ENCODE peak calls at places on chromosomes 11 and 22, in nine cellular contexts. L, D, C, U, Z, A, S, Y and J are unnamed samples.

GRCh38 chr11:9527481-9528140 is 45.9 kb upstream of the WEE1 start:
- DNase-seq in L (no peak), D (no peak), C (no peak), U (no peak), Z (peak), A (peak), S (no peak), Y (no peak), J (no peak)

GRCh38 chr11:11977206-11977938 is 31.1 kb downstream of the DKK3 start:
- DNase-seq in L (peak), D (no peak), C (peak), U (peak), Z (peak), A (peak), S (no peak), Y (peak), J (no peak)

GRCh38 chr22:44729391-44730012 is 22.9 kb upstream of the ARHGAP8 start:
- DNase-seq in L (peak), D (no peak), C (no peak), U (no peak), Z (peak), A (no peak), S (no peak), Y (no peak), J (no peak)

GRCh38 chr11:108934696-108935095 is 269.8 kb downstream of the DDX10 start:
- DNase-seq in L (no peak), D (no peak), C (no peak), U (no peak), Z (no peak), A (no peak), S (no peak), Y (no peak), J (no peak)

GRCh38 chr22:24138649-24139420 is 42.5 kb upstream of the SUSD2 start:
- DNase-seq in L (no peak), D (no peak), C (no peak), U (no peak), Z (no peak), A (no peak), S (no peak), Y (no peak), J (no peak)

GRCh38 chr11:109486129-109486528 is 64.1 kb downstream of the C11orf87 start:
- DNase-seq in L (no peak), D (no peak), C (no peak), U (no peak), Z (no peak), A (no peak), S (peak), Y (no peak), J (peak)

GRCh38 chr22:26004477-26004876 is 164.8 kb upstream of the SEZ6L start:
- DNase-seq in L (no peak), D (no peak), C (no peak), U (no peak), Z (no peak), A (no peak), S (no peak), Y (no peak), J (no peak)

GRCh38 chr11:74024630-74025029 is 15.7 kb upstream of the UCP3 start:
- DNase-seq in L (peak), D (no peak), C (peak), U (peak), Z (no peak), A (peak), S (no peak), Y (no peak), J (no peak)

GRCh38 chr11:44604171-44604581 is 38.7 kb downstream of the CD82 start:
- DNase-seq in L (no peak), D (no peak), C (no peak), U (no peak), Z (no peak), A (no peak), S (peak), Y (no peak), J (no peak)

GRCh38 chr11:71240865-71241691 is 11.3 kb downstream of the SHANK2 start:
- DNase-seq in L (no peak), D (no peak), C (peak), U (peak), Z (no peak), A (peak), S (no peak), Y (peak), J (no peak)

GRCh38 chr11:3947084-3947483 is 91.6 kb downstream of the STIM1 start:
- DNase-seq in L (no peak), D (peak), C (peak), U (no peak), Z (peak), A (peak), S (no peak), Y (no peak), J (no peak)

GRCh38 chr22:50602338-50602700 is 1.7 kb downstream of the MAPK8IP2 start:
- DNase-seq in L (no peak), D (no peak), C (no peak), U (no peak), Z (no peak), A (no peak), S (no peak), Y (no peak), J (no peak)

GRCh38 chr11:68503281-68503687 is 42.7 kb downstream of the PPP6R3 start:
- DNase-seq in L (no peak), D (no peak), C (no peak), U (no peak), Z (peak), A (no peak), S (no peak), Y (no peak), J (no peak)

GRCh38 chr11:116825434-116825833 is 2.3 kb upstream of the APOA4 start:
- DNase-seq in L (no peak), D (no peak), C (no peak), U (no peak), Z (no peak), A (no peak), S (no peak), Y (no peak), J (no peak)

GRCh38 chr22:36644333-36644757 is 59.2 kb downstream of the CACNG2 start:
- DNase-seq in L (no peak), D (peak), C (no peak), U (no peak), Z (peak), A (peak), S (no peak), Y (peak), J (no peak)

GRCh38 chr11:7527029-7527428 is 13.2 kb downstream of the PPFIBP2 start:
- DNase-seq in L (no peak), D (peak), C (no peak), U (no peak), Z (no peak), A (no peak), S (no peak), Y (no peak), J (no peak)

GRCh38 chr11:8233691-8234424 is 29.8 kb downstream of the LMO1 start:
- DNase-seq in L (no peak), D (no peak), C (no peak), U (no peak), Z (peak), A (peak), S (no peak), Y (peak), J (no peak)

GRCh38 chr11:60786811-60787567 is 1.9 kb downstream of the MS4A10 start:
- DNase-seq in L (peak), D (no peak), C (peak), U (peak), Z (peak), A (peak), S (no peak), Y (peak), J (no peak)

GRCh38 chr22:29457730-29458129 is 19.3 kb downstream of the RFPL1 start:
- DNase-seq in L (no peak), D (no peak), C (peak), U (no peak), Z (no peak), A (peak), S (peak), Y (peak), J (no peak)

GRCh38 chr11:45661417-45662055 is 3.9 kb downstream of the CHST1 start:
- DNase-seq in L (no peak), D (no peak), C (no peak), U (no peak), Z (no peak), A (no peak), S (no peak), Y (no peak), J (no peak)

GRCh38 chr11:119832536-119832935 is 103.5 kb upstream of the NECTIN1 start:
- DNase-seq in L (no peak), D (no peak), C (peak), U (peak), Z (peak), A (peak), S (no peak), Y (no peak), J (no peak)

GRCh38 chr11:83120328-83120727 is 36.6 kb upstream of the PCF11 start:
- DNase-seq in L (no peak), D (no peak), C (no peak), U (no peak), Z (no peak), A (no peak), S (no peak), Y (no peak), J (no peak)

GRCh38 chr11:77813256-77813655 is 7.3 kb downstream of the RSF1 start:
- DNase-seq in L (no peak), D (no peak), C (no peak), U (no peak), Z (no peak), A (peak), S (no peak), Y (no peak), J (no peak)

GRCh38 chr11:16097543-16097942 is 258.8 kb downstream of the SOX6 start:
- DNase-seq in L (no peak), D (no peak), C (peak), U (no peak), Z (no peak), A (no peak), S (peak), Y (peak), J (peak)

GRCh38 chr22:46027219-46028068 is 50.5 kb upstream of the WNT7B start:
- DNase-seq in L (peak), D (no peak), C (peak), U (peak), Z (no peak), A (peak), S (no peak), Y (no peak), J (no peak)

GRCh38 chr11:66717925-66718319 is 11.1 kb downstream of the SPTBN2 start:
- DNase-seq in L (no peak), D (no peak), C (no peak), U (no peak), Z (no peak), A (no peak), S (no peak), Y (no peak), J (no peak)

GRCh38 chr11:42524534-42525227 is 787.1 kb upstream of the API5 start:
- DNase-seq in L (peak), D (no peak), C (peak), U (peak), Z (peak), A (peak), S (peak), Y (peak), J (peak)